ENCODE peak calls at places on chromosomes 11 and 22, in eight cellular contexts. W is spleen, B is suprapubic skin, H is prostate gland, D is upper lobe of right lung, K is colonic mucosa, G is GM23338, F is body of pancreas. P is an unnamed sample.

GRCh38 chr11:128409476-128409875 is 177.9 kb downstream of the ETS1 start:
- DNase-seq in W (no peak), B (no peak), H (no peak), D (no peak), K (no peak), G (no peak), F (no peak), P (peak; percentile 88)

GRCh38 chr11:129652828-129653227 is 162.8 kb upstream of the TMEM45B start:
- DNase-seq in W (no peak), B (no peak), H (no peak), D (no peak), K (no peak), G (no peak), F (no peak), P (peak; percentile 58)

GRCh38 chr11:62513651-62514050 is 33.0 kb downstream of the AHNAK start:
- DNase-seq in W (no peak), B (no peak), H (no peak), D (no peak), K (no peak), G (no peak), F (no peak), P (no peak)

GRCh38 chr11:131884461-131885073 is 514.2 kb downstream of the NTM start:
- DNase-seq in W (no peak), B (no peak), H (no peak), D (no peak), K (no peak), G (no peak), F (no peak), P (no peak)

GRCh38 chr11:68987211-68987610 is 6.4 kb upstream of the MRGPRD start:
- DNase-seq in W (no peak), B (no peak), H (no peak), D (no peak), K (no peak), G (no peak), F (no peak), P (no peak)

GRCh38 chr11:61357233-61357893 is 4.3 kb downstream of the CYB561A3 start:
- DNase-seq in W (peak; percentile 86), B (no peak), H (no peak), D (no peak), K (no peak), G (no peak), F (no peak), P (no peak)

GRCh38 chr22:30270841-30271240 is 4.2 kb upstream of the OSM start:
- DNase-seq in W (peak; percentile 94), B (no peak), H (no peak), D (peak; percentile 90), K (peak; percentile 56), G (no peak), F (peak; percentile 85), P (peak; percentile 73)

GRCh38 chr11:79431535-79431934 is 9.3 kb downstream of the TENM4 start:
- DNase-seq in W (no peak), B (no peak), H (no peak), D (no peak), K (no peak), G (no peak), F (no peak), P (no peak)

GRCh38 chr11:107898270-107898669 is 30.0 kb upstream of the RAB39A start:
- DNase-seq in W (no peak), B (no peak), H (peak; percentile 5), D (no peak), K (no peak), G (peak; percentile 62), F (peak; percentile 2), P (peak; percentile 35)

GRCh38 chr11:46212720-46213119 is 64.7 kb upstream of the CREB3L1 start:
- DNase-seq in W (no peak), B (no peak), H (no peak), D (no peak), K (no peak), G (no peak), F (no peak), P (no peak)

GRCh38 chr11:46216765-46217089 is 60.7 kb upstream of the CREB3L1 start:
- DNase-seq in W (no peak), B (no peak), H (no peak), D (no peak), K (no peak), G (no peak), F (no peak), P (no peak)

GRCh38 chr11:46210856-46211255 is 66.6 kb upstream of the CREB3L1 start:
- DNase-seq in W (no peak), B (no peak), H (no peak), D (no peak), K (no peak), G (no peak), F (no peak), P (no peak)

GRCh38 chr11:46216040-46216764 is 61.3 kb upstream of the CREB3L1 start:
- DNase-seq in W (no peak), B (no peak), H (no peak), D (no peak), K (no peak), G (no peak), F (peak; percentile 19), P (no peak)

GRCh38 chr11:46215208-46215931 is 62.1 kb upstream of the CREB3L1 start:
- DNase-seq in W (no peak), B (no peak), H (no peak), D (no peak), K (no peak), G (no peak), F (no peak), P (no peak)
- H3K4me3 ChIP-seq in W (no peak overlapping the region), B (no peak overlapping the region), H (no peak overlapping the region), D (no peak overlapping the region), K (no peak overlapping the region), G (no peak overlapping the region), F (no peak overlapping the region), P (no peak overlapping the region)

DNA sequence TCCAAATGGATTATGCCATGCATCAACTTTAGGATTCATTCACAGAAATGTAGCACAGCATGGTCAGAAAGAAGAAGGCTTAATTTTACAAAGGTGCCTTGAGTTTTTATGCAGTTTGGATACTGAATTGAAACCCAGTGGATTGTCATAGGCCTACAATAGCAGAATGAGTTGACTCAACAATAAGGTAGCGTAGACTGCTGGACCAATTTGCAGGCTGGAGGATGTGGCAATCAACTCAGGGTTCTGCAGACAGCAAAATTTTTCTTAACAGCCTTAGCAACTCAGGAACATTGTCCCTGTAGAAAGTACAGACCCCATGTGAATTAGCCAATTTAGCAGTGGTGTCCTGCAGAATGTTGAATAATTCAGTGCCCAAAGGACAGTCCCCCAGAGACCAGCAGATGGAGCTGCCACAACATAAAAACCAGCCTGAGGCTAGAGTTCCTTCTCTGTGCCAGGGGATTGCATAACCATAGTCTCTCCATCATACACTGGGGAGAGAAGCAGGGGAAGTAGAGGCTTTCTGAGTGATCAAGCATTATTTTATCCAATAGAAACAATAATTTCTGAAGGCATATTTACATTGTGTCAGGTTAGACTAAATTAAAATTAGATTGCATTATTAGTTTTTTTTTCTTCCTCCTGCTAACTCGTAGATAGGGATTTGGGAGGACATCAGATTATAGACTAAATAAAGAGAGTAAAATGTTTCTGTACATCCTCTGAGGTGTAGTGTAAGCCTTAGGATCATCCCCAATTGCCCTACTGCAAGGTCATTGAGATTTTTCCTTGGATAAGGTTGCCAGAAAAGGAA is 20.3 kb upstream of the MRPL17 start:
- DNase-seq in W (no peak), B (no peak), H (peak; percentile 48), D (no peak), K (peak; percentile 61), G (peak; percentile 78), F (peak; percentile 79), P (peak; percentile 54)
- H3K27ac ChIP-seq in W (peak overlapping the region; percentile 80), B (no peak overlapping the region), H (no peak overlapping the region), D (no peak overlapping the region), K (no peak overlapping the region), G (no peak overlapping the region), F (no peak overlapping the region), P (no peak overlapping the region)

GRCh38 chr11:65789230-65790103 is 2.6 kb downstream of the OVOL1 start:
- DNase-seq in W (no peak), B (no peak), H (no peak), D (no peak), K (no peak), G (no peak), F (no peak), P (no peak)

GRCh38 chr11:65788801-65789200 is 1.9 kb downstream of the OVOL1 start:
- DNase-seq in W (no peak), B (no peak), H (no peak), D (no peak), K (peak; percentile 30), G (no peak), F (no peak), P (no peak)

GRCh38 chr11:65791719-65792213 is 4.9 kb downstream of the OVOL1 start:
- DNase-seq in W (peak; percentile 91), B (peak; percentile 81), H (peak; percentile 59), D (peak; percentile 82), K (peak; percentile 89), G (no peak), F (no peak), P (no peak)

GRCh38 chr11:65790902-65791650 is 4.2 kb downstream of the OVOL1 start:
- DNase-seq in W (no peak), B (no peak), H (no peak), D (no peak), K (peak; percentile 40), G (no peak), F (no peak), P (no peak)

DNA sequence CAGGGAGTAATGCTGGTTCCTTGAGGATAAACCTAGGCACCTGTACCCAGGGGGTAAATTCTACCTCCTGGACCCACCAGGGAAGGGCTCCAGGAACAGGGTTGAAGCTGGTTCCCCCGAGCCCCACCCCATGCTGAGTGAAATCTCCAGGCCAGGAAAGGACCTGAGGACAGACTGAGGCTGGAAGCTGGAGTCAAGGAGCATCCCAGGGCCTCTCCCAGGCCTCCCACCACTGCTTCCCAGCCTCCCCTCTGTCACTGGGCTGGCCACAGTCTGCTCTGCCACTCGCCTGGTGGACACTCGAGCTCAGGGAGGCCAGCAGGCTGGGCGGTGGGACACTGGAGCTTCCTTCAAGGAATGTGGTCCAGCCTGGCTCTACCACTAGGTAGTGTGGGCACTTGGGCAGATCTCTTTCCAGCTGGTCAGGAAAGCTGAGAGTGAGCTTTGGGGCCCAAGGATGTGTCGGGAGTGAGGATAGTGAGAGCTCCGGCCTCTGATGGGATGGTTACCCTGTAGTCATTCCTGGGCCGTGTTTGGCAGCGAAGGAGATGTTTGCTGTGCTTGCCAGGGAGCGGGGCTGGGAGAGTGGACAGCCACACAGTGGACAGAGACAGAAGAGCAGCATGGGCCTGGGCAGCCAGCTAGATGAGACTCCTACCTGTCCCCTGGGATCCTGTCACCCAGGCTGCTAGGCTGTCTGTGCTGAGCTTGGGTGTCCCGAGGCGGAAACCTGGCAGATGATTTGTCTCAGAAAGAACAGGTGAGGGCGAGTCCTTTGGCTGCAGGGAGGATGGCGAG is 3.4 kb downstream of the OVOL1 start:
- DNase-seq in W (no peak), B (no peak), H (no peak), D (no peak), K (peak; percentile 55), G (no peak), F (no peak), P (no peak)
- H3K27me3 ChIP-seq in W (peaks cover 51% of the 10 kb centered on the region), B (peaks cover 33% of the 10 kb centered on the region), H (no peaks in the 10 kb centered on the region), D (peaks cover 25% of the 10 kb centered on the region), K (peaks cover 15% of the 10 kb centered on the region), G (peaks cover 36% of the 10 kb centered on the region), F (no peaks in the 10 kb centered on the region), P (peaks cover 38% of the 10 kb centered on the region)

DNA sequence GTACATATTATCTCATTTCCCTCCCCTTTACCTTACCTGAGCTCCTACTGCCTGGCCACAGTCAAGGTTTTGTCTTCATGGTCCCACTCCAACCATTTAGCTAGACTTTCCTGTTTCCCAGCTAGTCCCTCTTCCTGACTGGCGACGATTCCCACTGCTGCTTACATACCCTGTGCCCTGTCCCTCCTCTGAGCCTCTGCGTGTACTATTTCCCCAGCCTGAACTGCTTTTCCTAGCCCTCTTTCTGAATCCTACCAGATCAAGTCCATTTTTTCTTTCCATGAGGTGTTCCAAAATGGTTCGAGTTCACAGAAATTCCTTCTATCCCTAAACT is 23.4 kb downstream of the MRPL16 start:
- DNase-seq in W (no peak), B (no peak), H (no peak), D (no peak), K (no peak), G (no peak), F (no peak), P (no peak)
- H3K4me3 ChIP-seq in W (no peak overlapping the region), B (no peak overlapping the region), H (no peak overlapping the region), D (no peak overlapping the region), K (no peak overlapping the region), G (no peak overlapping the region), F (no peak overlapping the region), P (no peak overlapping the region)

P was measured in brain microvascular endothelial cell.